ENCODE peak calls at places on chromosome 2, in five cellular contexts. H is GM23248, E is GM23338, Q is neural progenitor cell, L is OCI-LY7. X is an unnamed sample.

GRCh38 chr2:118430510-118431187 is 342.4 kb downstream of the INSIG2 start:
- DNase-seq in H (peak), E (no peak), Q (no peak), L (no peak), X (no peak)

GRCh38 chr2:237901932-237902846 is 42.8 kb downstream of the RAMP1 start:
- DNase-seq in H (peak), E (peak), Q (no peak), L (peak), X (no peak)

GRCh38 chr2:127641133-127641532 is 4.8 kb upstream of the GPR17 start:
- DNase-seq in H (no peak), E (no peak), Q (no peak), L (no peak), X (no peak)

GRCh38 chr2:71947809-71948208 is 199.9 kb downstream of the CYP26B1 start:
- DNase-seq in H (no peak), E (no peak), Q (no peak), L (no peak), X (no peak)

GRCh38 chr2:193751299-193751698 is 1556.6 kb upstream of the TMEFF2 start:
- DNase-seq in H (no peak), E (no peak), Q (no peak), L (no peak), X (no peak)

GRCh38 chr2:207901401-207901800 is 123.9 kb downstream of the PLEKHM3 start:
- DNase-seq in H (no peak), E (no peak), Q (peak), L (no peak), X (no peak)

GRCh38 chr2:55493220-55493619 is 26.3 kb upstream of the CFAP36 start:
- DNase-seq in H (peak), E (no peak), Q (no peak), L (no peak), X (no peak)

GRCh38 chr2:173869830-173870229 is 95.3 kb downstream of the SP3 start:
- DNase-seq in H (peak), E (no peak), Q (no peak), L (peak), X (no peak)

GRCh38 chr2:30147715-30148611 is 1.2 kb downstream of the YPEL5 start:
- DNase-seq in H (peak), E (peak), Q (peak), L (peak), X (peak)

GRCh38 chr2:29587791-29588190 is 333.6 kb downstream of the ALK start:
- DNase-seq in H (peak), E (no peak), Q (no peak), L (no peak), X (no peak)

GRCh38 chr2:137654046-137654445 is 310.2 kb upstream of the HNMT start:
- DNase-seq in H (no peak), E (no peak), Q (no peak), L (no peak), X (no peak)

GRCh38 chr2:62306751-62307468 is 111.0 kb downstream of the B3GNT2 start:
- DNase-seq in H (no peak), E (no peak), Q (peak), L (peak), X (peak)

GRCh38 chr2:127324635-127325034 is 30.7 kb upstream of the ERCC3 start:
- DNase-seq in H (peak), E (peak), Q (peak), L (peak), X (peak)

GRCh38 chr2:126809357-126809756 is 89.3 kb upstream of the TEX51 start:
- DNase-seq in H (no peak), E (peak), Q (peak), L (no peak), X (no peak)

GRCh38 chr2:241014224-241014623 is 15.8 kb downstream of the SNED1 start:
- DNase-seq in H (no peak), E (no peak), Q (no peak), L (no peak), X (no peak)

GRCh38 chr2:68052717-68053422 is 9.9 kb downstream of the C1D start:
- DNase-seq in H (peak), E (no peak), Q (no peak), L (no peak), X (no peak)

GRCh38 chr2:211033765-211034164 is 477.4 kb downstream of the CPS1 start:
- DNase-seq in H (peak), E (peak), Q (peak), L (no peak), X (peak)

GRCh38 chr2:237278593-237278992 is 135.4 kb downstream of the COL6A3 start:
- DNase-seq in H (peak), E (no peak), Q (no peak), L (no peak), X (no peak)

GRCh38 chr2:100242891-100243670 is 79.2 kb downstream of the LONRF2 start:
- DNase-seq in H (peak), E (peak), Q (peak), L (peak), X (peak)

GRCh38 chr2:115129502-115129901 is 687.1 kb downstream of the DPP10 start:
- DNase-seq in H (no peak), E (peak), Q (no peak), L (no peak), X (no peak)

GRCh38 chr2:237737196-237737865 is 61.2 kb upstream of the RBM44 start:
- DNase-seq in H (no peak), E (no peak), Q (no peak), L (no peak), X (no peak)

GRCh38 chr2:169173876-169174275 is 104.5 kb downstream of the DHRS9 start:
- DNase-seq in H (no peak), E (no peak), Q (no peak), L (no peak), X (no peak)

GRCh38 chr2:241967096-241967495 is 97.6 kb downstream of the RTP5 start:
- DNase-seq in H (no peak), E (no peak), Q (no peak), L (no peak), X (no peak)

GRCh38 chr2:28364611-28365010 is 28.0 kb upstream of the FOSL2 start:
- DNase-seq in H (peak), E (no peak), Q (no peak), L (no peak), X (no peak)

GRCh38 chr2:20674974-20675679 is 8.2 kb downstream of the GDF7 start:
- DNase-seq in H (peak), E (no peak), Q (no peak), L (no peak), X (no peak)

GRCh38 chr2:11955314-11955713 is 208.9 kb downstream of the LPIN1 start:
- DNase-seq in H (peak), E (no peak), Q (no peak), L (no peak), X (no peak)

GRCh38 chr2:42010743-42011298 is 37.0 kb upstream of the PKDCC start:
- DNase-seq in H (peak), E (no peak), Q (no peak), L (no peak), X (no peak)

GRCh38 chr2:10286216-10287037 is 16.3 kb upstream of the HPCAL1 start:
- DNase-seq in H (no peak), E (no peak), Q (no peak), L (no peak), X (no peak)

GRCh38 chr2:10514743-10515142 is 66.6 kb upstream of the ODC1 start:
- DNase-seq in H (peak), E (no peak), Q (no peak), L (no peak), X (no peak)

GRCh38 chr2:119491776-119492525 is 32.3 kb downstream of the SCTR start:
- DNase-seq in H (peak), E (peak), Q (no peak), L (no peak), X (no peak)

GRCh38 chr2:105038383-105039061 is 653 bp downstream of the MRPS9 start:
- DNase-seq in H (peak), E (peak), Q (no peak), L (no peak), X (peak)

GRCh38 chr2:66237470-66238354 is 197.2 kb upstream of the MEIS1 start:
- DNase-seq in H (no peak), E (no peak), Q (no peak), L (no peak), X (no peak)

GRCh38 chr2:23809168-23809567 is 117.8 kb downstream of the ATAD2B start:
- DNase-seq in H (no peak), E (no peak), Q (no peak), L (no peak), X (no peak)

GRCh38 chr2:239806758-239807434 is 218.2 kb downstream of the NDUFA10 start:
- DNase-seq in H (no peak), E (no peak), Q (no peak), L (no peak), X (no peak)

GRCh38 chr2:64887565-64887964 is 101.6 kb upstream of the SLC1A4 start:
- DNase-seq in H (no peak), E (no peak), Q (no peak), L (no peak), X (no peak)

GRCh38 chr2:127968610-127969339 is 59.1 kb downstream of the SAP130 start:
- DNase-seq in H (peak), E (no peak), Q (no peak), L (no peak), X (no peak)

GRCh38 chr2:222671259-222672067 is at the start of gene MOGAT1:
- DNase-seq in H (peak), E (peak), Q (peak), L (no peak), X (no peak)

GRCh38 chr2:188189356-188189755 is 102.3 kb upstream of the GULP1 start:
- DNase-seq in H (peak), E (no peak), Q (no peak), L (no peak), X (no peak)

GRCh38 chr2:57696016-57696415 is 350.6 kb upstream of the VRK2 start:
- DNase-seq in H (peak), E (no peak), Q (no peak), L (no peak), X (no peak)

GRCh38 chr2:106579750-106580197 is 92.6 kb downstream of the CD8B2 start:
- DNase-seq in H (no peak), E (no peak), Q (no peak), L (no peak), X (no peak)

GRCh38 chr2:121095257-121096080 is 189.5 kb downstream of the TFCP2L1 start:
- DNase-seq in H (peak), E (peak), Q (peak), L (no peak), X (peak)
- TF ChIP-seq EZH2phosphoT487 in H (no peak), E (no peak), Q (no peak), L (no peak), X (no peak)

DNA sequence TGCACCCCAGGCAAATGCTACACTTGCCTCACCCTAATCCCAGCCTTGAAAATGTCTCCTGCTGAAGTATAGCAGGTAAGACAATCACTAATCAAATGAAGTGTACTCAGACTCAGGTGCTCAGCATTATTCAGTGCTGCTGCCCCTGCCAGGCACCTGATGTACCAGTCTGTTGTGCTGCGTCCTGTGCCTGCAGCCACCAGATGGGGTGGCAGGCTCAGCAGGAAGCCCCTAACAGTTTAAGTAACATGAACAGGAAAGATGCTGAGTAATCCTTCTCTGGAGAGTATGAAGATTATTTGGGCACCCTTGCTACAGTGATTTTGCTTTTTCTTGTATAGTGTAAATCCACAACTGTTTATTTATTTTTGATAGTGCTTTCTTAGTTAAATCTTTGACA is 69.1 kb downstream of the TACR1 start:
- DNase-seq in H (peak), E (peak), Q (no peak), L (peak), X (peak)
- TF ChIP-seq EZH2phosphoT487 in H (no peak), E (no peak), Q (no peak), L (no peak), X (no peak)

GRCh38 chr2:1136807-1137663 is 186.4 kb downstream of the SNTG2 start:
- DNase-seq in H (peak), E (no peak), Q (no peak), L (no peak), X (no peak)

GRCh38 chr2:1136071-1136470 is 185.4 kb downstream of the SNTG2 start:
- DNase-seq in H (peak), E (peak), Q (peak), L (no peak), X (no peak)

GRCh38 chr2:1134629-1135028 is 184.0 kb downstream of the SNTG2 start:
- DNase-seq in H (no peak), E (no peak), Q (no peak), L (no peak), X (no peak)

GRCh38 chr2:1137992-1138391 is 187.3 kb downstream of the SNTG2 start:
- DNase-seq in H (no peak), E (no peak), Q (no peak), L (no peak), X (no peak)

GRCh38 chr2:1132328-1132964 is 181.8 kb downstream of the SNTG2 start:
- DNase-seq in H (no peak), E (no peak), Q (no peak), L (no peak), X (no peak)
- TF ChIP-seq EZH2phosphoT487 in H (no peak), E (no peak), Q (no peak), L (no peak), X (no peak)

GRCh38 chr2:73503992-73504570 is 118.4 kb downstream of the ALMS1 start:
- DNase-seq in H (no peak), E (no peak), Q (no peak), L (no peak), X (no peak)
- TF ChIP-seq EZH2phosphoT487 in H (no peak), E (no peak), Q (no peak), L (no peak), X (no peak)

DNA sequence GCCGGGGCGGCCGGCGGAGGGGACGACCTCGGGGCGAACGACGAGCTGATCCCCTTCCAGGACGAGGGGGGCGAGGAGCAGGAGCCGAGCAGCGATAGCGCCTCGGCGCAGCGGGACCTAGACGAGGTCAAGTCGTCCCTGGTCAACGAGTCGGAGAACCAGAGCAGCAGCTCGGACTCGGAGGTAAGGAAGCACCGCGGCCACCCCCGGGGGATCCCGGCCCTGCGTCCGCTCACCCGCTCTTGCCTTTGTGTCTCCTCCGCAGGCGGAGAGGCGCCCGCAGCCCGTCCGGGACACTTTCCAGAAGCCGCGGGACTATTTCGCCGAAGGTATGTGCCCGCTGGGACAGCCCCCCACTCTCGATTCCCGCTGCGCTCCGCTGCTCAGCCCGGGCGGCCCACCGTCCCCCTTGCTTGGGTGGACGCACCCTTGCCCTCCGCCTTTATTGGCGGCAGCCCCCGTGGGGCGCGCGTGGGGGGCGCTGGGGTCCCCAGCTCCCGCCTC is 611 bp downstream of the TCF7L1 start:
- DNase-seq in H (peak), E (peak), Q (no peak), L (no peak), X (no peak)
- TF ChIP-seq EZH2phosphoT487 in H (no peak), E (no peak), Q (peak), L (no peak), X (no peak)

DNA sequence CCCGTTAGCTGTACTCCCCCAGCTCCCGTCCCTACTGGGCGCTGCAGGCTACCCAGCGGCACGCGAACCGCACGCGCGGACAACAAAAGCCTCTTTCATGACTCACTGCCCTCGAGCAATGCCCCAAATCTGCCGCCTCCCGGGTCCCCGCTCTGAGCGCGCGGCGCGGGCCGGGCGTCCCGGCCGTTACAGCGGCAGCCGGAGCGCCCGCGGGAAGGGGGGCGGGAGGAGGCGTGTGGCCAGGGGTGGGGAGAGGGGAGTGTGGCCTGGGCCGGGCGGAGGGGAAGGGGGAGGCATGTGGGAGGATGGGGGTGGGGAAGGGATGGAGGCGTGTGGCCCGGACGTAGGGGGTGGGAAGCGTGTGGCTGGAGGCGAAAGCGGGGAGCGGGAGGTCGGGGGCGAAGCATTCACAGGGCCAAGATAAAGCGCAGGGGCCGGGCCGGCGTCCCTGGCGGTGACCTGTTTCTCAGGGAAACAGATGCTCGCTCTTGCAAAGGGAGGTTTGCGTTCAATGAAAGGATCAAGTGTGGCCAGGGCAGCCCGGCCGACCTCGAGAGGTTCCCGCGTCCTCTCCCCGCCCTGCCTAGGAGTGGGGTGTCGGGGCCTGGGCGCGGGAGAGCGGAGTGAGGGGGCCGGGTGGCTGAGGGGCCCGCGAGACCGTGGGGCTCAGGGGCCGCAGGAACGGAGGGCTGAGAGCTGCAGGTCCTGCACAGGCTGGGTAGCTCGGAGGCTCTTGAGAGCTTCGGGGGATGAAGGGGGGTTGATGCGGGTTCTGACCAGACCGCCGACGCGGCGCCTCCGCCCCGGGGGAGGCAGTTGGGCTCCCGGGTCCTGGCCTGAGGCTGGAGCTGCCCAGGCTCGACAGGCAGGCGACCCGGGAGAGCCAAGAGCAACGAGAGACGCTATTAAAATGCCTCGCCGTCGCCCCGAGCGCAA is 3.5 kb upstream of the NEUROD1 start:
- DNase-seq in H (peak), E (peak), Q (peak), L (no peak), X (peak)
- TF ChIP-seq EZH2phosphoT487 in H (no peak), E (peak), Q (peak), L (no peak), X (no peak)

DNA sequence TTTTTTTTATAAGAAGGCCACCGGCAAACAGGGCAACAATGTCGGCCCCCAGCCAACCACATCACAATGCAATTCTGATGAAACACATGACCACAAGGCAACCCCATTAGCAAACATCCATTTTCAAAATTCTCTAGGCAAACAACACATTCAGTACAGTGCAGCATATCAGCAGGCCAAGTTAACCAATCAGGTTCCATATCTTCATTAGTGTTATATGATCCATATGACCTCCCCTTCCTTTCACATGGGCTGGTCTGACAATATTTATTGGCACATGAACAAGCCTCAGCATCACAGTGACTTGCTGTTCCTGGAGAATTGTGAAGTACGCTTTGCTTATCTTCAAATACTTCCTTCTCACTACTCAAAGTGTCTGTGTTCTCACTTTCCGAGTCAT is 19.8 kb downstream of the RNF103 start:
- DNase-seq in H (no peak), E (no peak), Q (no peak), L (no peak), X (no peak)
- TF ChIP-seq EZH2phosphoT487 in H (no peak), E (no peak), Q (no peak), L (no peak), X (no peak)

DNA sequence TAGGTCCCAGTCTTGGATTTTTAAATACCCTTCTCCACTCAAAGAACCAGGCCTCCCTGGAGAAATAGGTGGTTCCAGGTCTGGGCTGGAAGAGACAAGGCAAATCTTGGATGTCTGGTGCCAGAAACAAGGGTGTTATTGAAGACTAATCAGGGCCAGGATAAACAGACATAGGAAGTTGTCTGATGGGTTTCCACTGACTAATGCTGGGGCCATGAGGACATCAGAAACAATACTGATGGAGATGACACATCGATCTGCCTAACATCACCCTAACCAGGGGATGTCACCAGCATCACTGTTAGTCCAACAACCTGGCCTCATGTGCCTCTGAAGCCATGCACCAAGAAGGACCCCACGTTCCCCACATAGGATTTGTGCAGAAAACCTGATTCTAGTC is 42.5 kb upstream of the GLI2 start:
- DNase-seq in H (peak), E (no peak), Q (no peak), L (no peak), X (no peak)
- TF ChIP-seq EZH2phosphoT487 in H (no peak), E (no peak), Q (no peak), L (no peak), X (no peak)